ENCODE peak calls at places on chromosome 14, in six cellular contexts. Z is adrenal gland, L is testis, S is upper lobe of left lung, X is sigmoid colon, G is stomach. I is an unnamed sample.

GRCh38 chr14:75995372-75996041 is 9.9 kb downstream of the IFT43 start:
- DNase-seq in Z (peak; percentile 29), L (peak; percentile 49), S (no peak), X (peak; percentile 86), G (no peak), I (no peak)

GRCh38 chr14:92539875-92540274 is 26.3 kb downstream of the RIN3 start:
- DNase-seq in Z (no peak), L (no peak), S (no peak), X (no peak), G (no peak), I (no peak)

GRCh38 chr14:71556730-71557129 is 375.5 kb upstream of the RGS6 start:
- DNase-seq in Z (no peak), L (no peak), S (no peak), X (no peak), G (no peak), I (no peak)

GRCh38 chr14:77181603-77182437 is at the start of gene TMEM63C:
- DNase-seq in Z (peak; percentile 71), L (peak; percentile 71), S (no peak), X (no peak), G (peak; percentile 52), I (no peak)

GRCh38 chr14:88184956-88185355 is 138.1 kb downstream of the KCNK10 start:
- DNase-seq in Z (no peak), L (no peak), S (no peak), X (no peak), G (no peak), I (no peak)

GRCh38 chr14:21220874-21221477 is 48.3 kb downstream of the HNRNPC start:
- DNase-seq in Z (no peak), L (no peak), S (no peak), X (no peak), G (no peak), I (no peak)

GRCh38 chr14:92540472-92541048 is 27.0 kb downstream of the RIN3 start:
- DNase-seq in Z (peak; percentile 96), L (peak; percentile 92), S (peak; percentile 87), X (peak; percentile 98), G (peak; percentile 64), I (peak; percentile 97)

GRCh38 chr14:105917933-105918436 is 391.6 kb downstream of the TMEM121 start:
- DNase-seq in Z (no peak), L (no peak), S (no peak), X (no peak), G (no peak), I (no peak)

GRCh38 chr14:72788972-72789728 is 104.8 kb downstream of the DPF3 start:
- DNase-seq in Z (no peak), L (no peak), S (no peak), X (no peak), G (no peak), I (peak; percentile 62)

GRCh38 chr14:80560800-80561199 is 349.5 kb upstream of the DIO2 start:
- DNase-seq in Z (no peak), L (no peak), S (no peak), X (no peak), G (no peak), I (no peak)

GRCh38 chr14:72740504-72740961 is 153.4 kb downstream of the DPF3 start:
- DNase-seq in Z (no peak), L (no peak), S (no peak), X (peak; percentile 36), G (peak; percentile 17), I (no peak)

GRCh38 chr14:33465952-33466700 is 484.7 kb downstream of the EGLN3 start:
- DNase-seq in Z (no peak), L (no peak), S (no peak), X (no peak), G (no peak), I (no peak)

GRCh38 chr14:29783556-29783955 is 144.1 kb downstream of the PRKD1 start:
- DNase-seq in Z (no peak), L (no peak), S (no peak), X (no peak), G (no peak), I (no peak)

GRCh38 chr14:90576581-90576980 is 179.8 kb downstream of the CALM1 start:
- DNase-seq in Z (no peak), L (no peak), S (no peak), X (peak; percentile 14), G (no peak), I (no peak)

GRCh38 chr14:90576981-90577660 is 180.3 kb downstream of the CALM1 start:
- DNase-seq in Z (no peak), L (no peak), S (no peak), X (peak; percentile 38), G (no peak), I (no peak)

GRCh38 chr14:90578283-90578985 is 181.6 kb downstream of the CALM1 start:
- DNase-seq in Z (no peak), L (no peak), S (no peak), X (no peak), G (no peak), I (no peak)

GRCh38 chr14:90579088-90579487 is 182.3 kb downstream of the CALM1 start:
- DNase-seq in Z (no peak), L (no peak), S (no peak), X (no peak), G (no peak), I (no peak)

DNA sequence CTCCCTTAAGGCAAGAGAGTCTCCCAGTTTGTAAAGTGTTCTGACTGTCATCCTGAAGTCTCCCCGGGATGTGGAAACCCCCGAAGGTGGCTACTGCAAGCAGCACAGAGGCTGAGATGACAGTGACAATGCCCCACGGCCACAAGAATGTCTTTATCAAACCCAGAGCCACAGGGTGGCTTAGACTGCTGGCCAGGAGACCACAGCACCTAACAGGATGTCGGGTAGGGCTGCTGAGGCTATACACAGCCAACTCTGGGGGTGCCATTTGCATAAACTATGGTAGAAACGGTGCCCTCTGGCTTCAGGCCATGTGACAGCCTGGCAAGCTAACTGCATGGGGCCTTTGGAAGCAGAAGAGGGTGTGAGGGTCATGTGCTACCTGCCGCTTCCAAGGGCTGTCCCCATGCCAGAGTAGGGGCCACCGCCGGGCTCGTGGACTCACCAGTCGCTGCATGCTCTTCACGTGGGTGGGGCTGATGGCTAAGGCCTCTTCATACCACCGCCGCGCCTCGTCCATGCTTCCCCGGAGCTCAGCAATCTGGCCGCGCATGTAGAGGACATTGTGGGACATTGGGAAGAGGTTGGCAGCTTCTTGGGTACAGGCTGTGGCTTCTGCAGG is 180.9 kb downstream of the CALM1 start:
- DNase-seq in Z (no peak), L (no peak), S (no peak), X (no peak), G (no peak), I (no peak)
- TF ChIP-seq CTCF in Z (no peak), L (no peak), S (no peak), X (no peak), G (no peak), I (no peak)

GRCh38 chr14:93946506-93947170 is 19.5 kb downstream of the FAM181A start:
- DNase-seq in Z (no peak), L (no peak), S (no peak), X (no peak), G (no peak), I (no peak)

GRCh38 chr14:93949511-93950075 is 22.4 kb downstream of the FAM181A start:
- DNase-seq in Z (no peak), L (no peak), S (no peak), X (no peak), G (no peak), I (no peak)

GRCh38 chr14:93945070-93945399 is 17.9 kb downstream of the FAM181A start:
- DNase-seq in Z (peak; percentile 35), L (no peak), S (no peak), X (no peak), G (no peak), I (no peak)

GRCh38 chr14:93946104-93946503 is 19.0 kb downstream of the FAM181A start:
- DNase-seq in Z (peak; percentile 76), L (no peak), S (no peak), X (no peak), G (no peak), I (no peak)

DNA sequence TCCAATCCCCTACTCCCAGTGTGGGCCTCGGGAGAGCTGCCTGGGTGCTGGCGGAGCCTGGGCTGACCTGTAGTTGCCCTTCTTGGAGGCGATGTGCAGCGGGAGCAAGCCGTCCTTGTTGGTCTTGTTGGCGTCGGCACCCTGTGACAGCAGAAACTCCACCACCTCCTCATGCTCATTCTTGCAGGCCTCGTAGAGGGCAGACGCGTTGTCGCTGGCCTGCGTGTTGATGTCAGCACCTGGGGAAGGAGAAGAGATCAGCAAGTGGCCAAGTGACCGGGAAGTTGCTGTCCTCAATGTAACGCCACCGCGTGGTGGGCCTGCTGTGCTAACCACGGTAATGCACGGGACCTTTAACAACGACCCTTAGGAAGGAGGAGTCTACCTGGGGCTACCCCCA is 20.1 kb downstream of the FAM181A start:
- DNase-seq in Z (no peak), L (no peak), S (no peak), X (no peak), G (no peak), I (no peak)
- TF ChIP-seq POLR2A in Z (no peak), L (no peak), S (no peak), X (no peak), G (no peak), I (no peak)

GRCh38 chr14:26394114-26394855 is 203.5 kb downstream of the NOVA1 start:
- DNase-seq in Z (no peak), L (no peak), S (no peak), X (no peak), G (peak; percentile 34), I (no peak)
- TF ChIP-seq CTCF in Z (no peak), L (no peak), S (no peak), X (peak; percentile 23), G (no peak), I (no peak)

DNA sequence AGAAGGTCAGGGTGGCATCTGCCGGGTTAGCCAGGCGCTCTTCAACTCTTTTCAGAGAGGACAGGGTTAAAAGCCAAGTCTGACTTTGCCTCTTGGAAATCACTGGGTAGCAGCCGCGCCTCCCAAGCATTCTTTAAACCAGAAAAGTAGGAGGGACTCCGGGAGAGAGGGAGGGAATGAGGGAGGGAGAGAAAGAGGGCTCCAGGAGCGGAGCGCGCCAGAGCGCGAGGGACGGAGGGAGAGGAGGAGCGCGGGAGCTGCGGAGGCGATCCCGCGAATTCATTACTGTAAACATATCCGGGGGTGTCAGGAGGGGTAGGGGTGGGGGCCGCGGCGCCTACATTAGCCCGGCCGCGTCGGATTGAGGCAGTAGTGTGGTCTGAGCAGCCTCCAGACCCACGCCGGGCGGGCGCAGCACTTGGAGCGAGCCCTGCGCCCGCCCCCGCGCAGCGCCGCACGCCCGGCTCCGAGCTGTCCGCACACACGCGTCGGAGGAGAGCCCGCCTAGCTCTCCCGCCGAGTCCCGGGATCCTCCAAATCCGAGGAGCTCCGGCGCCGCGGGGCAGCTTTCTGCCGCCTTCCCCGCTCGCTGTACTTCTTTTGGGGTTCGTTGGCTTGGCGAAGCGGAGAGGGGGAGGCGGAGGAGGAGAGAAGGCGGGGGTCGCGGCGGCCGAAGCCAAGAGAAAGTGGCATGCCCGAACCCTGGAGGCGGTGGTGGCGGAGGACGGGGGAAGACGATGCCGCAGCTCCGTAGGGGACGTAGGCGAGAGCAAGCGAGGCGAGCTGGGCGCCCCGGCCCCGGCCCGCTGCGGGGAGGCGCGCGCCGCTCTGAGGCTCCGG is 3.3 kb downstream of the FLRT2 start:
- DNase-seq in Z (peak; percentile 64), L (peak; percentile 72), S (no peak), X (peak; percentile 79), G (peak; percentile 31), I (peak; percentile 86)
- TF ChIP-seq POLR2A in Z (peak; percentile 62), L (no peak), S (no peak), X (no peak), G (no peak), I (no peak)